ENCODE peak calls at places on chromosomes 12 and 14, in eight cellular contexts. U, P, H, Z, K, G, X and V are unnamed samples.

GRCh38 chr12:109937371-109937770 is 37.3 kb downstream of the TCHP start:
- ATAC-seq in U (no peak), P (no peak), H (no peak), Z (no peak), K (no peak), G (no peak), X (no peak), V (no peak)

GRCh38 chr12:47797432-47797831 is 22.3 kb downstream of the HDAC7 start:
- ATAC-seq in U (peak), P (no peak), H (peak), Z (peak), K (peak), G (peak), X (peak), V (no peak)

GRCh38 chr12:124517260-124518050 is 50.0 kb downstream of the NCOR2 start:
- ATAC-seq in U (peak), P (peak), H (no peak), Z (peak), K (no peak), G (no peak), X (no peak), V (peak)

GRCh38 chr12:123063535-123063934 is 83.1 kb downstream of the ARL6IP4 start:
- ATAC-seq in U (peak), P (no peak), H (peak), Z (peak), K (peak), G (peak), X (peak), V (no peak)

GRCh38 chr12:104750061-104750460 is 208.0 kb downstream of the SLC41A2 start:
- ATAC-seq in U (no peak), P (peak), H (peak), Z (no peak), K (peak), G (peak), X (no peak), V (no peak)

GRCh38 chr12:32587536-32588346 is 91.4 kb upstream of the DNM1L start:
- ATAC-seq in U (no peak), P (no peak), H (no peak), Z (no peak), K (no peak), G (no peak), X (no peak), V (no peak)

GRCh38 chr12:91023326-91024004 is 18.7 kb upstream of the EPYC start:
- ATAC-seq in U (no peak), P (no peak), H (no peak), Z (no peak), K (peak), G (no peak), X (no peak), V (no peak)

GRCh38 chr12:103495158-103495782 is 498 bp downstream of the C12orf42 start:
- ATAC-seq in U (no peak), P (peak), H (peak), Z (peak), K (peak), G (no peak), X (peak), V (no peak)

GRCh38 chr14:104473649-104474574 is 105.7 kb upstream of the C14orf180 start:
- ATAC-seq in U (peak), P (no peak), H (peak), Z (peak), K (no peak), G (no peak), X (peak), V (no peak)

GRCh38 chr12:127485528-127485927 is 781.4 kb upstream of the TMEM132C start:
- ATAC-seq in U (no peak), P (no peak), H (no peak), Z (no peak), K (no peak), G (no peak), X (no peak), V (no peak)

GRCh38 chr12:97306121-97306520 is 156.5 kb upstream of the RMST start:
- ATAC-seq in U (no peak), P (peak), H (no peak), Z (no peak), K (peak), G (no peak), X (no peak), V (no peak)

GRCh38 chr12:5305425-5305824 is 126.5 kb upstream of the NTF3 start:
- ATAC-seq in U (no peak), P (no peak), H (no peak), Z (no peak), K (no peak), G (no peak), X (no peak), V (no peak)

GRCh38 chr14:93956514-93957332 is 19.6 kb downstream of the ASB2 start:
- ATAC-seq in U (no peak), P (no peak), H (no peak), Z (no peak), K (peak), G (no peak), X (no peak), V (peak)

GRCh38 chr12:591167-591570 is 72.1 kb downstream of the NINJ2 start:
- ATAC-seq in U (peak), P (peak), H (peak), Z (peak), K (peak), G (peak), X (peak), V (no peak)

GRCh38 chr12:113198286-113198685 is 12.8 kb downstream of the RITA1 start:
- ATAC-seq in U (no peak), P (no peak), H (no peak), Z (no peak), K (no peak), G (no peak), X (no peak), V (no peak)

GRCh38 chr12:26846419-26846818 is 13.4 kb upstream of the ITPR2 start:
- ATAC-seq in U (no peak), P (no peak), H (no peak), Z (no peak), K (peak), G (no peak), X (no peak), V (no peak)

GRCh38 chr12:80937391-80938238 is at the start of gene LIN7A:
- ATAC-seq in U (peak), P (peak), H (no peak), Z (peak), K (no peak), G (peak), X (peak), V (peak)

GRCh38 chr12:114174326-114174725 is 208.2 kb upstream of the RBM19 start:
- ATAC-seq in U (no peak), P (no peak), H (no peak), Z (no peak), K (no peak), G (no peak), X (no peak), V (no peak)

GRCh38 chr12:96454396-96454795 is 35.0 kb upstream of the CFAP54 start:
- ATAC-seq in U (no peak), P (no peak), H (no peak), Z (no peak), K (no peak), G (no peak), X (no peak), V (no peak)

GRCh38 chr14:22908601-22909000 is 10.3 kb downstream of the RBM23 start:
- ATAC-seq in U (no peak), P (no peak), H (no peak), Z (peak), K (no peak), G (no peak), X (no peak), V (no peak)

GRCh38 chr14:55425091-55425490 is 13.5 kb upstream of the ATG14 start:
- ATAC-seq in U (no peak), P (no peak), H (peak), Z (peak), K (peak), G (no peak), X (no peak), V (no peak)

GRCh38 chr12:70637286-70637685 is at the start of gene PTPRB:
- ATAC-seq in U (no peak), P (no peak), H (no peak), Z (no peak), K (no peak), G (no peak), X (no peak), V (no peak)

GRCh38 chr14:89372156-89372555 is 44.9 kb downstream of the FOXN3 start:
- ATAC-seq in U (no peak), P (no peak), H (no peak), Z (no peak), K (no peak), G (no peak), X (no peak), V (no peak)

GRCh38 chr12:10716277-10716676 is 6.8 kb downstream of the YBX3 start:
- ATAC-seq in U (peak), P (no peak), H (no peak), Z (no peak), K (no peak), G (no peak), X (no peak), V (no peak)

GRCh38 chr12:10716704-10717315 is 6.3 kb downstream of the YBX3 start:
- ATAC-seq in U (peak), P (peak), H (no peak), Z (no peak), K (no peak), G (peak), X (peak), V (peak)

GRCh38 chr12:10718279-10718821 is 4.8 kb downstream of the YBX3 start:
- ATAC-seq in U (no peak), P (no peak), H (no peak), Z (no peak), K (no peak), G (no peak), X (no peak), V (no peak)

GRCh38 chr12:10715491-10715890 is 7.6 kb downstream of the YBX3 start:
- ATAC-seq in U (no peak), P (no peak), H (no peak), Z (no peak), K (no peak), G (no peak), X (no peak), V (no peak)

GRCh38 chr12:10717410-10717809 is 5.7 kb downstream of the YBX3 start:
- ATAC-seq in U (no peak), P (no peak), H (no peak), Z (no peak), K (no peak), G (peak), X (peak), V (no peak)
- TF ChIP-seq POLR2AphosphoS5 in U (no peak), P (no peak), H (no peak), Z (no peak), K (no peak), G (no peak), X (no peak), V (no peak)

GRCh38 chr12:52018448-52019122 is 11.8 kb downstream of the TAMALIN start:
- ATAC-seq in U (no peak), P (no peak), H (no peak), Z (peak), K (no peak), G (no peak), X (no peak), V (no peak)

GRCh38 chr12:52011602-52012214 is 5.0 kb downstream of the TAMALIN start:
- ATAC-seq in U (no peak), P (no peak), H (no peak), Z (peak), K (no peak), G (no peak), X (no peak), V (no peak)

GRCh38 chr12:52015393-52016081 is 8.8 kb downstream of the TAMALIN start:
- ATAC-seq in U (no peak), P (no peak), H (no peak), Z (no peak), K (no peak), G (no peak), X (no peak), V (no peak)

GRCh38 chr12:52013626-52014310 is 7.0 kb downstream of the TAMALIN start:
- ATAC-seq in U (no peak), P (no peak), H (no peak), Z (no peak), K (no peak), G (no peak), X (no peak), V (no peak)

GRCh38 chr12:52014567-52015392 is 8.0 kb downstream of the TAMALIN start:
- ATAC-seq in U (no peak), P (no peak), H (no peak), Z (no peak), K (no peak), G (no peak), X (peak), V (no peak)
- H3K4me3 ChIP-seq in U (no peak), P (no peak), H (no peak), Z (no peak), K (no peak), G (no peak), X (peak), V (no peak)

GRCh38 chr12:51403744-51404143 is 12.5 kb upstream of the GALNT6 start:
- ATAC-seq in U (no peak), P (peak), H (no peak), Z (no peak), K (no peak), G (no peak), X (no peak), V (no peak)
- TF ChIP-seq POLR2AphosphoS5 in U (no peak), P (peak), H (no peak), Z (no peak), K (no peak), G (no peak), X (no peak), V (no peak)

DNA sequence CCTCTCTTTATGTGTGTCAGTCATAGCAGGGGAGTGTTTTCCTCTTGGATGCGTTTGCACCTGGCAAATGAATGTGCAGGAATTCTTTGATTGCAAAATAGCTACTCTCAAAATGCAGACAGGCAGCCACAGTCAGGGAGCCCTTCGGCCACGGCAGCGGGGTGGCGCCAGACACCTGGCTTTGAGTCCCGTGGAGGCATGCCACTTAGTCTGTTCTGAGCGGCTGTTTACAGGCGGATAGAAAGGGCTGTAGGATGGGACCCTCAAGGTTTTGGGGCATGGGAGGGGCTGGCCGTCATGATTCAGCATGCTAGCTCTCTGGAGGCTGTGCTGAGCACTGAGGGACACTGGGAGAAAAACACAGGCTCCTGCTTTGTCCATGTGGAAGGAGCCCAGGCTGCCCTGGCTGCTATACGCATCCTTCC is 117.1 kb downstream of the SLC25A47 start:
- ATAC-seq in U (peak), P (peak), H (peak), Z (peak), K (peak), G (peak), X (peak), V (peak)
- H3K4me3 ChIP-seq in U (no peak), P (no peak), H (no peak), Z (no peak), K (no peak), G (no peak), X (no peak), V (no peak)

DNA sequence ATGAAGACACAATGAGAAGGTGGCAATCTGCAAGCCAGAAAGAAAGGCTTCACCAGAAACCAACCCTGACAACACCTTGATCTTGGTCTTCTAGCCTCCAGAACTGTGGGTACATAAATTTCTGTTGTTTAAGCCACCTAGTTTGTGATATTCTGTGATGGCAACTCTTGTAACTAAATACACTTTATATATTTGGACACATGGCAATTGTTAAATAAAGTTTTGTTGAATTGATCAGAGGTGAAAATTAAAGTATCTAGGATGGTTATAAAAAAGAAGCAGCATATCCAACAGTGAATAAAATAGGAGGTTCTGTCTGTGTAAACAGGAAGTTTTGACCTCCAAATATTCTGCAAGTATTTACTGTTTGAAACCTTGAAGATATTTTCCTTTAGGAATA is 516.3 kb downstream of the SOX5 start:
- ATAC-seq in U (no peak), P (no peak), H (no peak), Z (no peak), K (no peak), G (no peak), X (no peak), V (no peak)
- TF ChIP-seq POLR2AphosphoS5 in U (no peak), P (no peak), H (no peak), Z (no peak), K (no peak), G (no peak), X (no peak), V (no peak)

GRCh38 chr14:49897414-49897813 is 4.5 kb downstream of the ARF6 start:
- ATAC-seq in U (no peak), P (no peak), H (no peak), Z (no peak), K (no peak), G (no peak), X (no peak), V (no peak)
- H3K4me3 ChIP-seq in U (peak), P (no peak), H (peak), Z (no peak), K (peak), G (no peak), X (no peak), V (no peak)

GRCh38 chr14:74649673-74650072 is 37.6 kb upstream of the LTBP2 start:
- ATAC-seq in U (peak), P (no peak), H (peak), Z (no peak), K (no peak), G (no peak), X (no peak), V (no peak)
- TF ChIP-seq POLR2AphosphoS5 in U (no peak), P (no peak), H (no peak), Z (no peak), K (no peak), G (no peak), X (no peak), V (no peak)

GRCh38 chr12:23950775-23951391 is 1.4 kb upstream of the SOX5 start:
- ATAC-seq in U (no peak), P (peak), H (peak), Z (peak), K (peak), G (no peak), X (peak), V (peak)
- H3K4me3 ChIP-seq in U (no peak), P (peak), H (peak), Z (peak), K (no peak), G (no peak), X (peak), V (peak)

DNA sequence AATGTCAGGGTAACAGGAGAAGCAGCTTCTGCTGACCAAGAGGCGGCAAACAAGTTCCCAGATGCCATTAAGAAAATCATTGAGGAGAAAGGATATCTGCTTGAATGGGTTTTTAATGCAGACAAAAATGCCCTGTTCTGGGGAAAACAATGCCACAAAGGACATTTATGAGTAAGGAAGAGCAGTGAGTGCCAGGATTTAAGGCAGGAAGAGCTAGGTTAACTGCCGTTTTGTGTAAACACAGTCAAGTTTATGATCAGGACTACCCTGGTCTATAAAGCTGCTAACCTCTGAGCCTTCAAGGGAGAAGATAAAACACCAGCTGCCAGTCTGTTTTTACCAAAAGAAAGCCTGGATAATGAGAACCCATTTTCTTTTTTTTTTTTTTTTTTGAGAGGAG is 8.5 kb downstream of the MAPKAPK5 start:
- ATAC-seq in U (no peak), P (no peak), H (no peak), Z (no peak), K (no peak), G (no peak), X (no peak), V (no peak)
- TF ChIP-seq POLR2AphosphoS5 in U (no peak), P (no peak), H (no peak), Z (no peak), K (no peak), G (no peak), X (no peak), V (no peak)